ENCODE peak calls at places on chromosomes 12 and 14, in nine cellular contexts. H is Caki2; X is activated CD4-positive, CD25-positive, alpha-beta regulatory T cell; U is lower leg skin; A is A172; M is T-helper 1 cell; Z is stimulated activated CD4-positive, alpha-beta T cell treated with anti-CD3 and anti-CD28 coated beads, TNF-alpha, amount 100 ng/mL, for 1 hour; P is fibroblast of the aortic adventitia; J is CD8-positive, alpha-beta T cell. S is an unnamed sample.
A peak's percentile ranks its signal among the peaks of the same experiment; 100 is the strongest.

GRCh38 chr12:40063424-40063823 is 42.5 kb downstream of the SLC2A13 start:
- DNase-seq in H (no peak), X (no peak), U (no peak), A (peak; percentile 27), M (no peak), Z (no peak), P (peak; percentile 11), J (no peak), S (no peak)

GRCh38 chr12:15757553-15758255 is 31.5 kb downstream of the EPS8 start:
- DNase-seq in H (peak; percentile 93), X (no peak), U (no peak), A (peak; percentile 69), M (no peak), Z (no peak), P (peak; percentile 80), J (no peak), S (no peak)

GRCh38 chr12:102468261-102468940 is 12.0 kb downstream of the IGF1 start:
- DNase-seq in H (no peak), X (no peak), U (no peak), A (no peak), M (no peak), Z (no peak), P (no peak), J (no peak), S (no peak)

GRCh38 chr12:105047303-105047702 is 37.0 kb downstream of the ALDH1L2 start:
- DNase-seq in H (no peak), X (no peak), U (no peak), A (no peak), M (no peak), Z (no peak), P (no peak), J (no peak), S (no peak)

GRCh38 chr14:94395900-94396574 is 7.6 kb upstream of the SERPINA1 start:
- DNase-seq in H (no peak), X (no peak), U (no peak), A (no peak), M (no peak), Z (no peak), P (no peak), J (no peak), S (no peak)

GRCh38 chr12:7130791-7131501 is 775 bp downstream of the CLSTN3 start:
- DNase-seq in H (peak; percentile 22), X (peak; percentile 6), U (no peak), A (no peak), M (peak; percentile 48), Z (no peak), P (peak; percentile 44), J (peak; percentile 34), S (no peak)

GRCh38 chr12:105587237-105587636 is 256.7 kb downstream of the C12orf75 start:
- DNase-seq in H (no peak), X (no peak), U (no peak), A (no peak), M (no peak), Z (no peak), P (peak; percentile 9), J (no peak), S (no peak)

GRCh38 chr14:69214376-69214775 is 23.1 kb downstream of the EXD2 start:
- DNase-seq in H (no peak), X (no peak), U (no peak), A (no peak), M (no peak), Z (no peak), P (no peak), J (no peak), S (no peak)

GRCh38 chr12:132161046-132161781 is 17.0 kb downstream of the NOC4L start:
- DNase-seq in H (peak; percentile 98), X (no peak), U (no peak), A (peak; percentile 27), M (no peak), Z (no peak), P (peak; percentile 18), J (no peak), S (no peak)

GRCh38 chr12:2256915-2257314 is 204.1 kb downstream of the CACNA1C start:
- DNase-seq in H (no peak), X (no peak), U (no peak), A (peak; percentile 53), M (no peak), Z (no peak), P (peak; percentile 30), J (no peak), S (no peak)

GRCh38 chr12:54463034-54463433 is 10.4 kb downstream of the GTSF1 start:
- DNase-seq in H (no peak), X (no peak), U (no peak), A (peak; percentile 40), M (no peak), Z (no peak), P (peak; percentile 94), J (no peak), S (no peak)

S was measured in osteocyte.